ENCODE peak calls at places on chromosomes 6 and 20, in five cellular contexts. J is K562, O is HepG2, R is breast epithelium, Y is upper lobe of left lung. Z is an unnamed sample.

GRCh38 chr6:148251286-148251685 is 91.4 kb upstream of the SASH1 start:
- DNase-seq in J (peak; percentile 29), O (peak; percentile 37), R (no peak), Y (no peak), Z (no peak)

GRCh38 chr6:136736281-136736960 is 55.9 kb downstream of the MAP3K5 start:
- DNase-seq in J (no peak), O (no peak), R (no peak), Y (no peak), Z (no peak)

GRCh38 chr6:56683882-56684281 is 41.2 kb upstream of the DST start:
- DNase-seq in J (no peak), O (peak; percentile 98), R (no peak), Y (no peak), Z (no peak)

GRCh38 chr6:42423244-42423643 is 28.5 kb downstream of the TRERF1 start:
- DNase-seq in J (no peak), O (no peak), R (no peak), Y (no peak), Z (no peak)

GRCh38 chr6:169019727-169020491 is 233.7 kb downstream of the THBS2 start:
- DNase-seq in J (no peak), O (peak; percentile 28), R (no peak), Y (no peak), Z (no peak)

GRCh38 chr6:34745277-34746103 is 11.8 kb upstream of the SNRPC start:
- DNase-seq in J (peak; percentile 85), O (peak; percentile 72), R (no peak), Y (no peak), Z (peak; percentile 82)

GRCh38 chr6:168559574-168560098 is 118.7 kb downstream of the SMOC2 start:
- DNase-seq in J (no peak), O (no peak), R (no peak), Y (no peak), Z (no peak)

GRCh38 chr20:62739581-62740285 is 31.1 kb downstream of the NTSR1 start:
- DNase-seq in J (no peak), O (no peak), R (peak; percentile 34), Y (peak; percentile 87), Z (no peak)

GRCh38 chr6:75563032-75563431 is 38.6 kb upstream of the SENP6 start:
- DNase-seq in J (peak; percentile 30), O (peak; percentile 37), R (no peak), Y (no peak), Z (no peak)

GRCh38 chr6:80528115-80528514 is 421.6 kb downstream of the BCKDHB start:
- DNase-seq in J (no peak), O (no peak), R (no peak), Y (no peak), Z (no peak)

GRCh38 chr6:169841907-169842606 is 90.6 kb downstream of the ERMARD start:
- DNase-seq in J (no peak), O (no peak), R (peak; percentile 47), Y (no peak), Z (peak; percentile 21)

GRCh38 chr6:44226368-44227137 is 3.2 kb downstream of the SLC29A1 start:
- DNase-seq in J (peak; percentile 74), O (no peak), R (no peak), Y (no peak), Z (no peak)

GRCh38 chr20:58822175-58822574 is 28.5 kb downstream of the GNAS-AS1 start:
- DNase-seq in J (peak; percentile 43), O (peak; percentile 29), R (no peak), Y (no peak), Z (no peak)

GRCh38 chr20:20390393-20390792 is 22.5 kb downstream of the INSM1 start:
- DNase-seq in J (no peak), O (no peak), R (no peak), Y (no peak), Z (no peak)

GRCh38 chr6:151806757-151807512 is 547 bp upstream of the ESR1 start:
- DNase-seq in J (no peak), O (no peak), R (no peak), Y (no peak), Z (no peak)

GRCh38 chr6:16337280-16337975 is 99.0 kb downstream of the GMPR start:
- DNase-seq in J (no peak), O (no peak), R (peak; percentile 79), Y (peak; percentile 82), Z (peak; percentile 70)

GRCh38 chr6:35453236-35453635 is 1.1 kb downstream of the FANCE start:
- DNase-seq in J (peak; percentile 42), O (no peak), R (no peak), Y (no peak), Z (no peak)

GRCh38 chr6:28816909-28817807 is 106.6 kb downstream of the TRIM27 start:
- DNase-seq in J (peak; percentile 95), O (peak; percentile 67), R (no peak), Y (no peak), Z (no peak)

GRCh38 chr20:32779500-32780215 is 17.5 kb downstream of the DNMT3B start:
- DNase-seq in J (peak; percentile 24), O (no peak), R (no peak), Y (no peak), Z (no peak)

GRCh38 chr20:11170565-11170964 is 496.8 kb upstream of the JAG1 start:
- DNase-seq in J (no peak), O (no peak), R (no peak), Y (no peak), Z (no peak)

GRCh38 chr6:12082368-12082767 is 70.3 kb downstream of the HIVEP1 start:
- DNase-seq in J (no peak), O (no peak), R (no peak), Y (no peak), Z (no peak)

GRCh38 chr6:123803456-123803861 is 206 bp upstream of the NKAIN2 start:
- DNase-seq in J (no peak), O (no peak), R (no peak), Y (no peak), Z (no peak)

GRCh38 chr6:19028201-19028600 is 641.1 kb downstream of the RNF144B start:
- DNase-seq in J (no peak), O (no peak), R (no peak), Y (no peak), Z (no peak)

GRCh38 chr20:24832518-24832917 is 116.6 kb upstream of the CST7 start:
- DNase-seq in J (no peak), O (no peak), R (no peak), Y (no peak), Z (no peak)

GRCh38 chr20:8094415-8094818 is 37.6 kb upstream of the PLCB1 start:
- DNase-seq in J (no peak), O (no peak), R (peak; percentile 75), Y (no peak), Z (peak; percentile 80)

GRCh38 chr20:20956586-20956985 is 149.6 kb downstream of the LINC00237 start:
- DNase-seq in J (no peak), O (no peak), R (no peak), Y (peak; percentile 40), Z (no peak)

GRCh38 chr6:149964243-149965190 is 774 bp downstream of the ULBP1 start:
- DNase-seq in J (no peak), O (no peak), R (no peak), Y (peak; percentile 64), Z (no peak)

GRCh38 chr20:8007490-8007889 is 12.1 kb downstream of the TMX4 start:
- DNase-seq in J (no peak), O (no peak), R (no peak), Y (no peak), Z (no peak)

GRCh38 chr6:153599901-153600300 is 439.1 kb upstream of the OPRM1 start:
- DNase-seq in J (no peak), O (no peak), R (no peak), Y (no peak), Z (no peak)

GRCh38 chr20:23641936-23642751 is 4.4 kb upstream of the CST3 start:
- DNase-seq in J (no peak), O (no peak), R (no peak), Y (no peak), Z (no peak)

GRCh38 chr6:87210979-87211378 is 55.6 kb downstream of the ZNF292 start:
- DNase-seq in J (no peak), O (no peak), R (no peak), Y (no peak), Z (no peak)

GRCh38 chr20:36819662-36820061 is 46.1 kb upstream of the DSN1 start:
- DNase-seq in J (no peak), O (no peak), R (no peak), Y (no peak), Z (peak; percentile 75)

GRCh38 chr6:121670511-121670910 is 235.1 kb downstream of the GJA1 start:
- DNase-seq in J (no peak), O (no peak), R (no peak), Y (no peak), Z (no peak)

GRCh38 chr6:11354019-11354418 is 121.6 kb upstream of the NEDD9 start:
- DNase-seq in J (peak; percentile 4), O (no peak), R (no peak), Y (no peak), Z (no peak)

GRCh38 chr6:134778431-134778830 is 171.5 kb downstream of the ALDH8A1 start:
- DNase-seq in J (no peak), O (no peak), R (no peak), Y (no peak), Z (no peak)
- TF ChIP-seq POLR2AphosphoS5 in J (no peak), O (no peak), R (no peak), Y (no peak), Z (no peak)

GRCh38 chr20:5192570-5193431 is 66.0 kb downstream of the CDS2 start:
- DNase-seq in J (no peak), O (no peak), R (no peak), Y (no peak), Z (no peak)
- H3K36me3 ChIP-seq in J (peaks cover 23% of the 10 kb centered on the region), O (peaks cover 63% of the 10 kb centered on the region), R (no peaks in the 10 kb centered on the region), Y (peaks cover 60% of the 10 kb centered on the region), Z (peaks cover 89% of the 10 kb centered on the region)

GRCh38 chr6:21744321-21744720 is 150.8 kb downstream of the SOX4 start:
- DNase-seq in J (no peak), O (no peak), R (no peak), Y (no peak), Z (no peak)
- H3K4me1 ChIP-seq in J (no peaks in the 10 kb centered on the region), O (no peaks in the 10 kb centered on the region), R (no peaks in the 10 kb centered on the region), Y (peaks cover 14% of the 10 kb centered on the region), Z (peaks cover 12% of the 10 kb centered on the region)

DNA sequence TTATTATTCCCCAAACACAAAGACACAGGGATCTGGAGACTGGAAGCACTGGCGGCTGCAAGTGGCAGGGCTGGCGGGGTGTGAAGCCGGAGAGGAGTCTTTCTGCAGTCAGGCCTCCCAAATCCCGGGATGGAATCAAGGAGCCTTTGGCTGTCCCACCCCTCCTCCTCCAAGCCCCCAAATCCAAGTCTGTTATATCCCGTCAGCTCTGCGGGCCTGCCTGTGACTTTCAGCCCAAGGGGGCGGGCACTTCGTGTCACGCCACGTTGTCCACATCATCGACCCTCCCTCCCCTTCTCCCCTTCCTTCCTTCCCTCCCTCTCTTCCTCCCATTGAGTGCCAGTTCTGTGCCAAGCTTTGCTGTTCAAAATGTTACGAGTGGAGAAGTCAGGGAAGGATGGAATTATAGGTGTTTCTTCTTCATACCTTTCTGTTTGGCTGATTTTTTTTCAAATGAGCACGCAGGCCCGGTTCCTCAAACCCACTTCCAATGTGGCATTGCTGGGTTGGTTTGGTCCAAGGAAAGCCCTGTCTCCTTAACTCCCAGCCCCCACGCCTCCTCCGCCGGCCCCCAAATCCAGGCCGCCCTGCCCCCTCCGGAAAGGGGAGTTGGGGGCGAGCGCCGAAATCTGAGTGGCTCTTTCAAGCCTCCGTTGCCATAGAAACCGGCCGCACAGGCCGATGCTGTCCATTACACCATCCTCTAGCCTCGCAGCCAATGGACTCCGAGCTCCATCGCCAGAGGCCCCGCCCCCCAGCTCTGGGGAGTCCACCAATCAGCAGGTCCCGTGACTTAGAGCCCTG is 12.7 kb downstream of the ZCCHC3 start:
- DNase-seq in J (peak; percentile 29), O (peak; percentile 96), R (peak; percentile 89), Y (peak; percentile 95), Z (peak; percentile 90)
- TF ChIP-seq POLR2AphosphoS5 in J (no peak), O (peak; percentile 65), R (peak; percentile 42), Y (peak; percentile 42), Z (peak; percentile 31)

Z was measured in stomach.